ENCODE peak calls at places on chromosome 11, in six cellular contexts. P is fibroblast of pulmonary artery; S is activated CD8-positive, alpha-beta T cell treated with anti-CD3 and anti-CD28 coated beads for 36 hours; Q is CD4-positive, alpha-beta T cell; V is H1; Y is HFF-Myc. A is an unnamed sample.
A peak's percentile ranks its signal among the peaks of the same experiment; 100 is the strongest.

GRCh38 chr11:113234888-113235287 is 79.5 kb upstream of the TTC12 start:
- DNase-seq in P (no peak), S (no peak), Q (no peak), V (no peak), Y (no peak), A (no peak)

GRCh38 chr11:128365044-128365443 is 222.3 kb downstream of the ETS1 start:
- DNase-seq in P (peak; percentile 85), S (peak; percentile 20), Q (no peak), V (no peak), Y (peak; percentile 73), A (no peak)

GRCh38 chr11:95884364-95884763 is 39.5 kb downstream of the MTMR2 start:
- DNase-seq in P (peak; percentile 59), S (no peak), Q (no peak), V (no peak), Y (no peak), A (no peak)

GRCh38 chr11:12046636-12047236 is 38.3 kb upstream of the DKK3 start:
- DNase-seq in P (no peak), S (no peak), Q (no peak), V (no peak), Y (no peak), A (no peak)

GRCh38 chr11:59429924-59430516 is 3.8 kb upstream of the OR5A2 start:
- DNase-seq in P (peak; percentile 61), S (peak; percentile 49), Q (no peak), V (no peak), Y (peak; percentile 29), A (peak; percentile 29)

GRCh38 chr11:33329705-33330329 is 72.6 kb downstream of the HIPK3 start:
- DNase-seq in P (peak; percentile 83), S (peak; percentile 61), Q (peak; percentile 12), V (no peak), Y (peak; percentile 31), A (no peak)

GRCh38 chr11:68954970-68955958 is 25.5 kb downstream of the MRGPRD start:
- DNase-seq in P (peak; percentile 60), S (no peak), Q (no peak), V (no peak), Y (peak; percentile 73), A (no peak)

GRCh38 chr11:60939301-60939700 is 12.7 kb downstream of the SLC15A3 start:
- DNase-seq in P (no peak), S (no peak), Q (no peak), V (no peak), Y (no peak), A (no peak)

GRCh38 chr11:25838918-25839611 is 492.9 kb upstream of the ANO3 start:
- DNase-seq in P (no peak), S (no peak), Q (no peak), V (no peak), Y (no peak), A (no peak)
- TF ChIP-seq CTCF in P (no peak), S (no peak), Q (no peak), V (no peak), Y (no peak), A (no peak)

GRCh38 chr11:62753736-62754603 is at the start of gene ZBTB3:
- DNase-seq in P (peak; percentile 100), S (peak; percentile 99), Q (peak; percentile 97), V (peak; percentile 99), Y (peak; percentile 99), A (peak; percentile 92)
- TF ChIP-seq CTCF in P (no peak), S (no peak), Q (no peak), V (no peak), Y (no peak), A (no peak)

GRCh38 chr11:105609341-105609781 is 512 bp upstream of the GRIA4 start:
- DNase-seq in P (peak; percentile 18), S (peak; percentile 24), Q (no peak), V (no peak), Y (no peak), A (no peak)
- TF ChIP-seq CTCF in P (peak; percentile 52), S (peak; percentile 27), Q (no peak), V (peak; percentile 37), Y (peak; percentile 30), A (peak; percentile 61)

GRCh38 chr11:46392421-46393230 is 1.1 kb upstream of the CHRM4 start:
- DNase-seq in P (peak; percentile 82), S (peak; percentile 81), Q (peak; percentile 74), V (no peak), Y (no peak), A (peak; percentile 86)

GRCh38 chr11:46393231-46393616 is 1.6 kb upstream of the CHRM4 start:
- DNase-seq in P (no peak), S (no peak), Q (no peak), V (no peak), Y (no peak), A (no peak)

GRCh38 chr11:46390331-46391171 is 1.0 kb downstream of the CHRM4 start:
- DNase-seq in P (no peak), S (no peak), Q (no peak), V (no peak), Y (no peak), A (no peak)

GRCh38 chr11:46391186-46391577 is 394 bp downstream of the CHRM4 start:
- DNase-seq in P (no peak), S (no peak), Q (no peak), V (no peak), Y (no peak), A (no peak)

DNA sequence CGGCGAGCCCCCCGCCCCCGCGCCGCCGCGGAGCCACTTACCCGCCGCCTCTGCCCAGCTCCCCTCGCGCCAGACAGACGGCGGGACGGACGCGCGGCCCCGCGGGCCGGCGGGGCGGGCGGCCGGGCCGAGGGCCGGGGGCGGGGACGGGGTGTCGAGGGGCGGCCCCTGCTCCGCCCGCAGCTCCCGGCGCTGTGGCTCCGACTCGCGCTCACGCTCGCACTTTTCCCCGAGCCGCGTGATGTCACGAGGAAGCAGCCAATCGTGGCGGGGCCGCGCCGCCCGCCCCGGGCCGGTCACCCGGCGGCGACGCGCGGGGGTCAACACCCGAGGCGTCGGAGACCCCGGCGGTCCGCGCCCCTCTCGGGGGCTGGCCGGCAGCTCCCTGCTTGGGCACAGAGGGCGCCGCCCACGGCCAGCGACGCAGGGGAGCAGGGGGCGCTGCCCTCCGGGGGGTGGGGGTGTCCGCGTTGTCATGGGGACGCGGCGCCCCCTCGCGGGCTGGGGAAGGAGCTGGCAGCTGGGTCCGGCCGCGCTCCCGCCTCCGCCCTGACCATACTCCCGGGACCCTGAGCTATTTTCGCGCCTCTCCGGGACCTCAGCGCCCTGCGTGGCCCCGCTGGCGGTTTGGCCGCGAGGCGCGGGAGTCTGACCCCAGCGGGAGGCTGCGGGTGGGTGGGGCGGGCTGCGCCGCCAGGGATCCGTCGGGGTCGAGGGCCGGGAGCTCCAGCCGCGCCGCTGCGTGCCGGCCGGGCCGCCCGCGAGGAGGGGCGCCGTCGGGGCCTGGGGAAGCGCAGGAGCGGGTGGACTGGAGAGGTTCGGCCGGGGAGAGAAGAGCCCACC is at the start of gene CHRM4:
- DNase-seq in P (peak; percentile 34), S (peak; percentile 36), Q (no peak), V (no peak), Y (no peak), A (peak; percentile 49)
- TF ChIP-seq CTCF in P (peak; percentile 20), S (peak; percentile 52), Q (no peak), V (no peak), Y (peak; percentile 37), A (peak; percentile 58)

DNA sequence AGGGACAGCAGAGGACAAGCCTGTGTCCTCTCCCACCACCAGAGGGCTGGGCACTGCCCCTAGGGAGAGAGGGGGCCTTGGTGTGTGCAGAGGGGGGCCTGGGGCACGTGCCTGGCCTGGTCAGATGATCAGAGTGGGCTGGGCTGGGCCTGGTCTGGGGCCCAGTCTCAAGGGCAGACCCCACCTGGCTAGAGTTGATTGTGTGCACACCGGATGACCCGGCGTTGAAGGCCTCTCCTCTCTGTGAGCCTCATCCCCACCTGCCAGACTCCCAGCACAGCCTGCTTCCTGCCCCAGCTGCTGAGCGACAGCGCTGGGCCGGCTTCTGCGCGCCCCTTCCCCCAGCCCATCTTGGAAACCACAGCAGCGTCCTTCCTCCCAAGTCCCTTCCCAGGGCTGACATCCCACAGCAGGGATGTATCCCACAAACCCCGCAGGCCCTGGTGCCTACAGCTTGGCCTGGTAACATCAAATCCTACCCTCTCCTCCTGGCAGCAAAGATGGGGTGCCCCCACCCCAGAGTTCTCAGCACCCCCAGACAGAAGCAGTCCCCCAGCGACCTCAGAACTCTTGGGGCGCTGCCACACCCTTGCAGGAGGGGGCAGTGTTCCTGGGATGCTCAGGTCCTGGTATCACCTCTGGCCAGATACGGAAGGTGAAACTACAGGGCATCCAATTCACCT is 11.1 kb upstream of the TSSC4 start:
- DNase-seq in P (no peak), S (no peak), Q (no peak), V (no peak), Y (no peak), A (no peak)
- TF ChIP-seq CTCF in P (no peak), S (no peak), Q (no peak), V (peak; percentile 43), Y (peak; percentile 7), A (no peak)

GRCh38 chr11:110250168-110250567 is 46.2 kb downstream of the RDX start:
- DNase-seq in P (no peak), S (no peak), Q (no peak), V (no peak), Y (no peak), A (no peak)

GRCh38 chr11:110251837-110252236 is 44.6 kb downstream of the RDX start:
- DNase-seq in P (peak; percentile 74), S (no peak), Q (no peak), V (no peak), Y (peak; percentile 24), A (no peak)

GRCh38 chr11:110249066-110249465 is 47.3 kb downstream of the RDX start:
- DNase-seq in P (peak; percentile 26), S (no peak), Q (no peak), V (no peak), Y (no peak), A (no peak)

GRCh38 chr11:110253525-110253924 is 42.9 kb downstream of the RDX start:
- DNase-seq in P (no peak), S (no peak), Q (no peak), V (no peak), Y (no peak), A (no peak)
- TF ChIP-seq CTCF in P (no peak), S (no peak), Q (no peak), V (no peak), Y (no peak), A (no peak)

GRCh38 chr11:123209591-123209990 is 14.5 kb upstream of the CLMP start:
- DNase-seq in P (no peak), S (no peak), Q (no peak), V (no peak), Y (no peak), A (no peak)
- TF ChIP-seq CTCF in P (no peak), S (no peak), Q (no peak), V (no peak), Y (no peak), A (no peak)

DNA sequence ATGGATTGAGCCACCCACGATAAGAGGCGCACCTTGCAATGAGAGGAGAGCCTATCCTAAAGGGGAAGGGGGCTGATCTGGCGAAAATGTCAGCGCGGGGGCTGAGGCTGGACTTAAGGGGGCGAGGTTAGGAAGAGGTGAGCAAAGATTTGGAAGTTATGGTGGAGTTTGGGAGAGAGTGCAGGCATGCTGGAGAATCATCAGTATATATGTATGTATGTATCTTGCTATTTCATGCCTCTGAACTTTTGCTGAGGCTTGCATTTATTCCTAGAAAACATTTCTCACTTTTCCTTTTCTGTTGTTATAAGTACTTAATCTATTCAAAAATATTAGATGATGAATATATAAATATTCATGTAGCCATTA is 17.2 kb upstream of the THRSP start:
- DNase-seq in P (no peak), S (no peak), Q (no peak), V (no peak), Y (no peak), A (no peak)
- TF ChIP-seq CTCF in P (no peak), S (peak; percentile 65), Q (peak; percentile 22), V (no peak), Y (no peak), A (no peak)

GRCh38 chr11:75241036-75241905 is 697 bp downstream of the TPBGL start:
- DNase-seq in P (peak; percentile 85), S (peak; percentile 83), Q (peak; percentile 82), V (peak; percentile 63), Y (peak; percentile 33), A (peak; percentile 92)
- TF ChIP-seq CTCF in P (peak; percentile 37), S (peak; percentile 92), Q (peak; percentile 40), V (peak; percentile 98), Y (peak; percentile 43), A (peak; percentile 96)